ENCODE peak calls at places on chromosome 17, in eight cellular contexts. One of them, this sample, is unnamed. For H3K4me1, the result is how much of the 10 kb centered on the place peaks cover.

GRCh38 chr17:74953129-74953687 is 17.5 kb downstream of the OTOP3 start:
- DNase-seq in small intestine: peak
- DNase-seq in vagina: no peak
- DNase-seq in Panc1: no peak
- DNase-seq in Caco-2: no peak
- DNase-seq in heart right ventricle: no peak
- DNase-seq in lower lobe of right lung: no peak
- DNase-seq in HCT116: no peak
- DNase-seq in this sample: no peak

GRCh38 chr17:55158439-55158838 is 106.3 kb upstream of the HLF start:
- DNase-seq in vagina: no peak
- DNase-seq in Caco-2: no peak
- DNase-seq in small intestine: no peak
- DNase-seq in lower lobe of right lung: no peak
- DNase-seq in Panc1: no peak
- DNase-seq in heart right ventricle: no peak
- DNase-seq in HCT116: no peak
- DNase-seq in this sample: no peak

GRCh38 chr17:17412331-17412730 is 64.5 kb upstream of the MED9 start:
- DNase-seq in lower lobe of right lung: no peak
- DNase-seq in Panc1: no peak
- DNase-seq in heart right ventricle: no peak
- DNase-seq in Caco-2: no peak
- DNase-seq in vagina: no peak
- DNase-seq in small intestine: no peak
- DNase-seq in HCT116: no peak
- DNase-seq in this sample: no peak

GRCh38 chr17:48506246-48506645 is 24.6 kb downstream of the HOXB1 start:
- DNase-seq in small intestine: no peak
- DNase-seq in lower lobe of right lung: no peak
- DNase-seq in heart right ventricle: no peak
- DNase-seq in vagina: no peak
- DNase-seq in Panc1: no peak
- DNase-seq in Caco-2: no peak
- DNase-seq in HCT116: no peak
- DNase-seq in this sample: no peak

GRCh38 chr17:68314916-68315535 is 23.7 kb downstream of the ARSG start:
- DNase-seq in heart right ventricle: no peak
- DNase-seq in Caco-2: no peak
- DNase-seq in Panc1: no peak
- DNase-seq in vagina: no peak
- DNase-seq in small intestine: no peak
- DNase-seq in HCT116: no peak
- DNase-seq in lower lobe of right lung: no peak
- DNase-seq in this sample: no peak

GRCh38 chr17:73639322-73639721 is 4.9 kb downstream of the SDK2 start:
- DNase-seq in HCT116: no peak
- DNase-seq in vagina: no peak
- DNase-seq in Panc1: no peak
- DNase-seq in heart right ventricle: no peak
- DNase-seq in Caco-2: no peak
- DNase-seq in lower lobe of right lung: no peak
- DNase-seq in small intestine: no peak
- DNase-seq in this sample: no peak

GRCh38 chr17:63193827-63194226 is 227.8 kb downstream of the TANC2 start:
- DNase-seq in vagina: no peak
- DNase-seq in Caco-2: no peak
- DNase-seq in HCT116: no peak
- DNase-seq in small intestine: no peak
- DNase-seq in Panc1: no peak
- DNase-seq in lower lobe of right lung: no peak
- DNase-seq in heart right ventricle: no peak
- DNase-seq in this sample: no peak

GRCh38 chr17:2064511-2064910 is 9.6 kb downstream of the HIC1 start:
- DNase-seq in vagina: no peak
- DNase-seq in small intestine: no peak
- DNase-seq in heart right ventricle: peak
- DNase-seq in lower lobe of right lung: no peak
- DNase-seq in Caco-2: no peak
- DNase-seq in HCT116: no peak
- DNase-seq in Panc1: no peak
- DNase-seq in this sample: peak

GRCh38 chr17:42233994-42234393 is 39.7 kb upstream of the GHDC start:
- DNase-seq in vagina: no peak
- DNase-seq in heart right ventricle: no peak
- DNase-seq in lower lobe of right lung: no peak
- DNase-seq in HCT116: no peak
- DNase-seq in Caco-2: no peak
- DNase-seq in Panc1: no peak
- DNase-seq in small intestine: no peak
- DNase-seq in this sample: no peak

GRCh38 chr17:16214190-16215001 is 938 bp downstream of the NCOR1 start:
- DNase-seq in vagina: no peak
- DNase-seq in lower lobe of right lung: no peak
- DNase-seq in heart right ventricle: no peak
- DNase-seq in small intestine: peak
- DNase-seq in Panc1: no peak
- DNase-seq in HCT116: no peak
- DNase-seq in Caco-2: no peak
- DNase-seq in this sample: no peak

GRCh38 chr17:30151471-30151870 is 34.9 kb downstream of the NSRP1 start:
- DNase-seq in HCT116: no peak
- DNase-seq in Panc1: no peak
- DNase-seq in lower lobe of right lung: no peak
- DNase-seq in heart right ventricle: no peak
- DNase-seq in vagina: no peak
- DNase-seq in Caco-2: no peak
- DNase-seq in small intestine: no peak
- DNase-seq in this sample: no peak

GRCh38 chr17:28180449-28180848 is 138.0 kb downstream of the NLK start:
- DNase-seq in lower lobe of right lung: no peak
- DNase-seq in small intestine: no peak
- DNase-seq in HCT116: no peak
- DNase-seq in Panc1: no peak
- DNase-seq in heart right ventricle: no peak
- DNase-seq in Caco-2: no peak
- DNase-seq in vagina: no peak
- DNase-seq in this sample: no peak

GRCh38 chr17:68993112-68993511 is 37.9 kb upstream of the ABCA8 start:
- DNase-seq in vagina: no peak
- DNase-seq in heart right ventricle: no peak
- DNase-seq in small intestine: no peak
- DNase-seq in Panc1: no peak
- DNase-seq in HCT116: no peak
- DNase-seq in Caco-2: no peak
- DNase-seq in lower lobe of right lung: no peak
- DNase-seq in this sample: no peak

GRCh38 chr17:81397314-81398169 is 2.3 kb downstream of the BAHCC1 start:
- DNase-seq in heart right ventricle: no peak
- DNase-seq in vagina: no peak
- DNase-seq in Caco-2: peak
- DNase-seq in small intestine: peak
- DNase-seq in lower lobe of right lung: no peak
- DNase-seq in Panc1: no peak
- DNase-seq in HCT116: no peak
- DNase-seq in this sample: no peak

GRCh38 chr17:16484445-16485169 is 7.4 kb downstream of the LRRC75A start:
- DNase-seq in Panc1: no peak
- DNase-seq in heart right ventricle: no peak
- DNase-seq in Caco-2: no peak
- DNase-seq in vagina: no peak
- DNase-seq in small intestine: no peak
- DNase-seq in HCT116: no peak
- DNase-seq in lower lobe of right lung: no peak
- DNase-seq in this sample: no peak

DNA sequence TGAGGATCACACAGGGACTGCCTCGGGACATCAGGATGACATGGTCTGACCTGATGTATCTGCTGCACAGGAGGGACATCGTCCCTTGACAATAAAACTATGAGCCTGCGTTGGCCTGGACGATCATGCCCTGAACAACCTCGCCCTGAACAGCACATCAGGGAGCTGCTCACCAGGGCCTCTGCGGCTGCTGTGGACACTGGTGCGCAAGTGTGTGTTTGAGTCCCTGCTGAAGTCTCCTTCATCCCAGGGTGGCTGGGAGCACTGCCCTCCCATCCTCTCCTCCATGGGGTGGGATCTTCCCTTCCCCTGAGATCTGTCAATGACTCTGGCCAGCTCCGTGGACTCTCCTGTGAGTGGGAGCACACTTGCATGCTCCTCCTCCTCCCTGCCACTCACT is 257.8 kb downstream of the RBFOX3 start:
- DNase-seq in Caco-2: no peak
- DNase-seq in HCT116: no peak
- DNase-seq in small intestine: no peak
- DNase-seq in vagina: no peak
- DNase-seq in heart right ventricle: no peak
- DNase-seq in lower lobe of right lung: no peak
- DNase-seq in Panc1: no peak
- DNase-seq in this sample: peak
- H3K4me1 ChIP-seq in Caco-2: under half
- H3K4me1 ChIP-seq in HCT116: under half
- H3K4me1 ChIP-seq in small intestine: under half
- H3K4me1 ChIP-seq in vagina: under half
- H3K4me1 ChIP-seq in heart right ventricle: under half
- H3K4me1 ChIP-seq in lower lobe of right lung: under half
- H3K4me1 ChIP-seq in Panc1: under half
- H3K4me1 ChIP-seq in this sample: under half

DNA sequence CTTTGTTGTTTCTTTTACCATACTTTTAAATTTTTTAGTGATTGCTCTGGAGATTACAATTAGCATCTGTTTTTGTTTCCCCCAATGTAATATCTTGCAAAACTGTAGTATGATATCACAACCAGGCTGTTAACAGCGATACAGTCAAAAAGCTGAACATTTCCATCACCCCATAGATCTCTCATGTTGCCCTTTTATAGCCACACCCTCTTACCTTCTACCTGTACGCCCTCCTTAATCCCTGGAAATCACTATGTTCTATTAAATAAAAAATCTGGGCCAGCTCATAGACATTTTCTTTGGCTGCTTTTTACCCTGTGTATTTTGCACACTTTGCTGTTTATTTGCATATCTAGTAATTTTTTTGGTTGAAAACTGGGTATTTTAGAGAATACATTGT is 67.2 kb upstream of the NACA2 start:
- DNase-seq in vagina: no peak
- DNase-seq in Panc1: no peak
- DNase-seq in small intestine: no peak
- DNase-seq in Caco-2: no peak
- DNase-seq in heart right ventricle: no peak
- DNase-seq in lower lobe of right lung: no peak
- DNase-seq in HCT116: no peak
- DNase-seq in this sample: no peak
- H3K4me1 ChIP-seq in vagina: under half
- H3K4me1 ChIP-seq in Panc1: under half
- H3K4me1 ChIP-seq in small intestine: under half
- H3K4me1 ChIP-seq in Caco-2: under half
- H3K4me1 ChIP-seq in heart right ventricle: under half
- H3K4me1 ChIP-seq in lower lobe of right lung: under half
- H3K4me1 ChIP-seq in HCT116: under half
- H3K4me1 ChIP-seq in this sample: under half

GRCh38 chr17:78900816-78901215 is 2.2 kb downstream of the CEP295NL start:
- DNase-seq in HCT116: no peak
- DNase-seq in small intestine: no peak
- DNase-seq in lower lobe of right lung: no peak
- DNase-seq in Panc1: no peak
- DNase-seq in vagina: no peak
- DNase-seq in heart right ventricle: no peak
- DNase-seq in Caco-2: no peak
- DNase-seq in this sample: no peak
- H3K4me1 ChIP-seq in HCT116: under half
- H3K4me1 ChIP-seq in small intestine: under half
- H3K4me1 ChIP-seq in lower lobe of right lung: under half
- H3K4me1 ChIP-seq in Panc1: under half
- H3K4me1 ChIP-seq in vagina: half or more
- H3K4me1 ChIP-seq in heart right ventricle: under half
- H3K4me1 ChIP-seq in Caco-2: under half
- H3K4me1 ChIP-seq in this sample: under half

GRCh38 chr17:7311110-7311698 is 3.8 kb downstream of the EIF5A start:
- DNase-seq in vagina: no peak
- DNase-seq in HCT116: no peak
- DNase-seq in lower lobe of right lung: no peak
- DNase-seq in small intestine: no peak
- DNase-seq in Caco-2: no peak
- DNase-seq in Panc1: no peak
- DNase-seq in heart right ventricle: no peak
- DNase-seq in this sample: no peak
- H3K4me1 ChIP-seq in vagina: half or more
- H3K4me1 ChIP-seq in HCT116: half or more
- H3K4me1 ChIP-seq in lower lobe of right lung: under half
- H3K4me1 ChIP-seq in small intestine: under half
- H3K4me1 ChIP-seq in Caco-2: under half
- H3K4me1 ChIP-seq in Panc1: under half
- H3K4me1 ChIP-seq in heart right ventricle: under half
- H3K4me1 ChIP-seq in this sample: under half

This sample was measured in kidney.